ENCODE peak calls at places on chromosomes 11 and 22, in seven cellular contexts. X, J, W, U, Q, H and Y are unnamed samples.

GRCh38 chr11:121534131-121535093 is 81.6 kb upstream of the SORL1-AS1 start:
- DNase-seq in X (no peak), Q (no peak), U (no peak), J (no peak), W (no peak), H (no peak), Y (no peak)

GRCh38 chr22:26546282-26546681 is 34.0 kb upstream of the TFIP11 start:
- DNase-seq in U (no peak), W (no peak), X (no peak), J (no peak), Q (no peak), H (no peak), Y (no peak)

GRCh38 chr11:100445231-100445735 is 241.8 kb upstream of the ARHGAP42 start:
- DNase-seq in U (peak; percentile 36), J (no peak), W (no peak), X (no peak), Q (no peak), H (peak; percentile 18), Y (no peak)

GRCh38 chr11:75283391-75283931 is 42.9 kb downstream of the TPBGL start:
- DNase-seq in Q (no peak), U (no peak), J (no peak), H (no peak), X (no peak), W (no peak), Y (no peak)

GRCh38 chr22:35685731-35686130 is 31.9 kb upstream of the APOL5 start:
- DNase-seq in Q (no peak), J (no peak), X (peak; percentile 60), H (no peak), U (no peak), W (no peak), Y (no peak)

GRCh38 chr11:35303596-35304392 is 115.6 kb downstream of the SLC1A2 start:
- DNase-seq in W (peak; percentile 94), X (no peak), H (peak; percentile 18), Q (no peak), J (peak; percentile 50), U (no peak), Y (no peak)

GRCh38 chr11:24585192-24585591 is 88.3 kb downstream of the LUZP2 start:
- DNase-seq in H (no peak), J (no peak), Q (no peak), U (peak; percentile 11), X (no peak), W (no peak), Y (no peak)

GRCh38 chr11:107859459-107860239 is 1.1 kb upstream of the SLC35F2 start:
- DNase-seq in Q (peak; percentile 50), X (peak; percentile 43), H (peak; percentile 55), W (no peak), U (peak; percentile 16), J (peak; percentile 79), Y (peak; percentile 50)

GRCh38 chr22:41830174-41830573 is 2.7 kb upstream of the SREBF2 start:
- DNase-seq in X (no peak), W (no peak), J (no peak), U (no peak), Q (peak; percentile 52), H (no peak), Y (no peak)

GRCh38 chr11:31806186-31806943 is 4.8 kb downstream of the PAX6 start:
- DNase-seq in X (no peak), U (no peak), Q (peak; percentile 39), J (no peak), H (no peak), W (no peak), Y (no peak)

GRCh38 chr22:38415561-38416321 is 39.3 kb downstream of the KCNJ4 start:
- DNase-seq in U (no peak), H (no peak), J (no peak), Q (peak; percentile 80), W (no peak), X (no peak), Y (no peak)

GRCh38 chr11:127521413-127521812 is 520.8 kb upstream of the KIRREL3 start:
- DNase-seq in X (peak; percentile 62), Q (no peak), W (no peak), H (peak; percentile 62), U (peak; percentile 21), J (no peak), Y (no peak)

GRCh38 chr11:126533560-126533959 is 178.1 kb downstream of the ST3GAL4 start:
- DNase-seq in Q (no peak), W (no peak), X (no peak), H (no peak), U (no peak), J (no peak), Y (no peak)

GRCh38 chr11:48066881-48067800 is 86.8 kb downstream of the PTPRJ start:
- DNase-seq in Q (no peak), H (no peak), J (no peak), W (no peak), X (peak; percentile 46), U (peak; percentile 51), Y (no peak)

GRCh38 chr22:23401910-23402274 is 178.2 kb downstream of the IGLL1 start:
- DNase-seq in U (no peak), H (no peak), X (no peak), J (no peak), W (no peak), Q (no peak), Y (no peak)

GRCh38 chr22:45834795-45835194 is 142.2 kb downstream of the WNT7B start:
- DNase-seq in U (no peak), W (no peak), H (no peak), X (no peak), J (no peak), Q (no peak), Y (no peak)